ENCODE peak calls at places on chromosomes 12 and 14, in nine cellular contexts. J is A549, C is ovary, W is esophagus muscularis mucosa, L is K562, X is stomach, E is HepG2, G is transverse colon, U is GM12878. T is an unnamed sample.

GRCh38 chr12:5083955-5084849 is 40.5 kb downstream of the KCNA5 start:
- DNase-seq in J (peak; percentile 63), C (no peak), W (no peak), L (peak; percentile 45), X (no peak), E (peak; percentile 24), G (no peak), U (peak; percentile 23), T (no peak)

GRCh38 chr12:56321027-56321426 is 5.2 kb upstream of the CNPY2 start:
- DNase-seq in J (no peak), C (no peak), W (no peak), L (no peak), X (no peak), E (no peak), G (no peak), U (no peak), T (no peak)

GRCh38 chr12:107359382-107359781 is 266.0 kb upstream of the CRY1 start:
- DNase-seq in J (no peak), C (no peak), W (no peak), L (no peak), X (no peak), E (no peak), G (no peak), U (no peak), T (no peak)

GRCh38 chr14:79420725-79421124 is 790.6 kb downstream of the DIO2 start:
- DNase-seq in J (no peak), C (no peak), W (no peak), L (no peak), X (no peak), E (no peak), G (no peak), U (no peak), T (no peak)

GRCh38 chr14:95683793-95684192 is 2.4 kb upstream of the TCL1B start:
- DNase-seq in J (peak; percentile 25), C (no peak), W (no peak), L (no peak), X (peak; percentile 36), E (peak; percentile 11), G (peak; percentile 16), U (no peak), T (no peak)

GRCh38 chr12:23221926-23222325 is 597.0 kb downstream of the ETNK1 start:
- DNase-seq in J (no peak), C (no peak), W (no peak), L (no peak), X (no peak), E (no peak), G (no peak), U (no peak), T (no peak)

GRCh38 chr12:4526923-4527546 is 11.7 kb upstream of the RAD51AP1 start:
- DNase-seq in J (no peak), C (no peak), W (no peak), L (no peak), X (no peak), E (peak; percentile 5), G (no peak), U (no peak), T (no peak)

GRCh38 chr14:104139460-104140212 is 1.2 kb downstream of the KIF26A start:
- DNase-seq in J (no peak), C (peak; percentile 39), W (no peak), L (no peak), X (no peak), E (no peak), G (no peak), U (no peak), T (no peak)

GRCh38 chr14:100221419-100222218 is 17.3 kb upstream of the YY1 start:
- DNase-seq in J (no peak), C (peak; percentile 43), W (no peak), L (peak; percentile 28), X (peak; percentile 79), E (peak; percentile 77), G (peak; percentile 74), U (no peak), T (no peak)

GRCh38 chr14:34913619-34914018 is 38.5 kb upstream of the BAZ1A start:
- DNase-seq in J (no peak), C (no peak), W (no peak), L (no peak), X (no peak), E (no peak), G (no peak), U (no peak), T (no peak)

GRCh38 chr14:34906287-34906686 is 31.1 kb upstream of the BAZ1A start:
- DNase-seq in J (no peak), C (no peak), W (no peak), L (no peak), X (no peak), E (no peak), G (no peak), U (no peak), T (no peak)

GRCh38 chr14:34911209-34912150 is 36.3 kb upstream of the BAZ1A start:
- DNase-seq in J (no peak), C (no peak), W (no peak), L (no peak), X (no peak), E (no peak), G (no peak), U (no peak), T (no peak)

GRCh38 chr14:34912966-34913365 is 37.8 kb upstream of the BAZ1A start:
- DNase-seq in J (no peak), C (no peak), W (no peak), L (no peak), X (no peak), E (no peak), G (no peak), U (no peak), T (no peak)

DNA sequence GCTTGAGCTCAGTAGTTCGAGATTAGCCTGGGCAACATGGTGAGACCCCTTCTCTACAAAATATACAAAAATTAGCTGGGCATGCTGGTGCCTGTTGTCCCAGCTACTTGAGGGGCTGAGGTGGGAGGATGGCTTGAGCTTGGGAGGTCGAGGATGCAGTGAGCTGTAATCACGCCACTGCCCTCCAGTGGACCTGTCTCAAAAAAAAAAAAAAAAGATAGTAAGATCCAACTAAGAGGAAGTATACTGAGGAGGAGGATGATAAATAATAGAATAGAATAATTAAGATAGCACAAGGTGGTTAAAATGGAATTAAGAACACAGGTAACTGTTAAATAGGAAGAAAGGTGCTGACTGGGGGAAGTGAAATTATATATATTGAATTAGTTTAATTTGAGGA is 37.0 kb upstream of the BAZ1A start:
- DNase-seq in J (no peak), C (no peak), W (no peak), L (no peak), X (no peak), E (peak; percentile 34), G (no peak), U (no peak), T (no peak)
- H3K27ac ChIP-seq in J (no peak overlapping the region), C (no peak overlapping the region), W (no peak overlapping the region), L (no peak overlapping the region), X (no peak overlapping the region), E (no peak overlapping the region), G (no peak overlapping the region), U (no peak overlapping the region), T (no peak overlapping the region)

GRCh38 chr14:97074456-97074855 is 277.3 kb downstream of the VRK1 start:
- DNase-seq in J (no peak), C (no peak), W (no peak), L (no peak), X (no peak), E (no peak), G (no peak), U (no peak), T (no peak)

GRCh38 chr14:97074860-97075259 is 277.7 kb downstream of the VRK1 start:
- DNase-seq in J (no peak), C (no peak), W (no peak), L (no peak), X (no peak), E (no peak), G (no peak), U (no peak), T (no peak)

GRCh38 chr14:97073622-97074021 is 276.4 kb downstream of the VRK1 start:
- DNase-seq in J (no peak), C (no peak), W (no peak), L (no peak), X (no peak), E (no peak), G (no peak), U (no peak), T (no peak)

GRCh38 chr14:97077687-97078086 is 280.5 kb downstream of the VRK1 start:
- DNase-seq in J (no peak), C (no peak), W (no peak), L (no peak), X (no peak), E (no peak), G (no peak), U (no peak), T (no peak)

GRCh38 chr14:97077253-97077653 is 280.1 kb downstream of the VRK1 start:
- DNase-seq in J (no peak), C (no peak), W (no peak), L (peak; percentile 48), X (peak; percentile 29), E (no peak), G (peak; percentile 37), U (peak; percentile 30), T (peak; percentile 41)
- TF ChIP-seq EP300 in J (no peak), C (no peak), W (no peak), L (peak; percentile 33), X (no peak), E (no peak), G (no peak), U (no peak), T (no peak)

DNA sequence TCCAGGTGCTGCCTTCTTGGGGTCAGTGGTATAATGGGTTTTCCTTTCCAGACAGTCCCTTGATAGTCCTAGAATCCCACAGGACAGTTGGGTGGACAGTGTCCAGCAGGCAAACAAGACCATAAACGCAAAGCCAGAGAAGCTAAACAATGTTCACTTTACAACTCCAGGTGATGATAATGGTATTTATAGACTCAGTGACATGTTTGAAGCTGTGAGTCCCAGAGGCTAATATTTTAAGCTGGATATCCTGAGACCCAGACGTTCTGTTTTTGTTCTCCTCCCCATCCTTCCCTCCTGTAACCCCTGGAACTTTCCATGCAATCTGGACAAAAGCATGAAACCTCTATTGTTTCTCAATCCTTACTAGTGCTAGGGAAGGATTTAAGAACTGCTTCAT is 121.0 kb downstream of the ZFP36L1 start:
- DNase-seq in J (no peak), C (no peak), W (no peak), L (no peak), X (no peak), E (no peak), G (no peak), U (no peak), T (no peak)
- H3K27ac ChIP-seq in J (no peak overlapping the region), C (no peak overlapping the region), W (peak overlapping the region; percentile 78), L (no peak overlapping the region), X (no peak overlapping the region), E (no peak overlapping the region), G (peak overlapping the region; percentile 7), U (no peak overlapping the region), T (no peak overlapping the region)

GRCh38 chr14:77924392-77924948 is 124.6 kb downstream of the ADCK1 start:
- DNase-seq in J (no peak), C (no peak), W (no peak), L (no peak), X (no peak), E (no peak), G (no peak), U (no peak), T (no peak)
- TF ChIP-seq EP300 in J (no peak), C (no peak), W (no peak), L (no peak), X (no peak), E (no peak), G (no peak), U (no peak), T (no peak)

GRCh38 chr12:13304924-13305323 is 108.4 kb downstream of the EMP1 start:
- DNase-seq in J (no peak), C (no peak), W (no peak), L (no peak), X (no peak), E (no peak), G (no peak), U (no peak), T (no peak)

GRCh38 chr12:13307143-13307831 is 110.8 kb downstream of the EMP1 start:
- DNase-seq in J (no peak), C (no peak), W (no peak), L (no peak), X (no peak), E (no peak), G (no peak), U (no peak), T (no peak)
- H3K27ac ChIP-seq in J (no peak overlapping the region), C (no peak overlapping the region), W (no peak overlapping the region), L (no peak overlapping the region), X (no peak overlapping the region), E (no peak overlapping the region), G (no peak overlapping the region), U (no peak overlapping the region), T (no peak overlapping the region)

T was measured in tibial nerve.